ENCODE peak calls at places on chromosomes 16 and 17, in nine cellular contexts. W is Peyer's patch, S is H1, C is right lobe of liver, Q is IMR-90, L is transverse colon, H is lower leg skin, O is heart left ventricle, I is sigmoid colon. Y is an unnamed sample.
A peak's percentile ranks its signal among the peaks of the same experiment; 100 is the strongest.

GRCh38 chr16:47574091-47575054 is 113.2 kb downstream of the PHKB start:
- DNase-seq in Q (peak; percentile 49), L (no peak), W (no peak), S (no peak), C (no peak), O (no peak), I (no peak), H (no peak), Y (no peak)

GRCh38 chr17:79969906-79970305 is 65.8 kb downstream of the TBC1D16 start:
- DNase-seq in I (no peak), W (no peak), O (no peak), L (no peak), C (peak; percentile 11), H (no peak), S (no peak), Q (no peak), Y (no peak)

GRCh38 chr17:36697907-36698526 is 96.6 kb downstream of the MRM1 start:
- DNase-seq in S (no peak), W (no peak), Q (peak; percentile 8), L (no peak), I (no peak), C (no peak), O (no peak), H (no peak), Y (no peak)

GRCh38 chr17:9729034-9729650 is 62.2 kb downstream of the DHRS7C start:
- DNase-seq in O (no peak), W (no peak), C (no peak), H (no peak), S (no peak), Q (peak; percentile 45), L (no peak), I (no peak), Y (no peak)

GRCh38 chr16:85037050-85037410 is 9.4 kb downstream of the KIAA0513 start:
- DNase-seq in Q (peak; percentile 97), S (no peak), H (no peak), C (no peak), L (no peak), W (no peak), O (peak; percentile 12), I (peak; percentile 92), Y (no peak)

GRCh38 chr17:9788582-9788981 is 2.8 kb downstream of the DHRS7C start:
- DNase-seq in O (no peak), Q (no peak), H (no peak), C (no peak), S (no peak), I (no peak), L (no peak), W (no peak), Y (no peak)

GRCh38 chr16:7315813-7316212 is 16.8 kb upstream of the RBFOX1 start:
- DNase-seq in Q (no peak), W (no peak), H (no peak), L (no peak), O (no peak), C (no peak), I (no peak), S (no peak), Y (no peak)

GRCh38 chr16:17836868-17837602 is 366.3 kb upstream of the XYLT1 start:
- DNase-seq in C (no peak), Q (peak; percentile 98), I (no peak), L (no peak), H (peak; percentile 23), O (no peak), W (no peak), S (peak; percentile 57), Y (no peak)

GRCh38 chr16:2366660-2367309 is 26.3 kb upstream of the ABCA3 start:
- DNase-seq in H (no peak), W (no peak), I (no peak), O (no peak), S (no peak), L (no peak), C (no peak), Q (no peak), Y (no peak)
- H3K4me3 ChIP-seq in H (no peak overlapping the region), W (no peak overlapping the region), I (no peak overlapping the region), O (no peak overlapping the region), S (no peak overlapping the region), L (no peak overlapping the region), C (no peak overlapping the region), Q (no peak overlapping the region), Y (no peak overlapping the region)

GRCh38 chr17:39200957-39201510 is 951 bp downstream of the RPL19 start:
- DNase-seq in H (no peak), L (no peak), I (no peak), S (no peak), Q (no peak), W (no peak), O (no peak), C (no peak), Y (no peak)
- TF ChIP-seq POLR2A in H (no peak), L (no peak), I (no peak), S (peak; percentile 49), Q (no peak), W (no peak), O (no peak), C (no peak), Y (no peak)

DNA sequence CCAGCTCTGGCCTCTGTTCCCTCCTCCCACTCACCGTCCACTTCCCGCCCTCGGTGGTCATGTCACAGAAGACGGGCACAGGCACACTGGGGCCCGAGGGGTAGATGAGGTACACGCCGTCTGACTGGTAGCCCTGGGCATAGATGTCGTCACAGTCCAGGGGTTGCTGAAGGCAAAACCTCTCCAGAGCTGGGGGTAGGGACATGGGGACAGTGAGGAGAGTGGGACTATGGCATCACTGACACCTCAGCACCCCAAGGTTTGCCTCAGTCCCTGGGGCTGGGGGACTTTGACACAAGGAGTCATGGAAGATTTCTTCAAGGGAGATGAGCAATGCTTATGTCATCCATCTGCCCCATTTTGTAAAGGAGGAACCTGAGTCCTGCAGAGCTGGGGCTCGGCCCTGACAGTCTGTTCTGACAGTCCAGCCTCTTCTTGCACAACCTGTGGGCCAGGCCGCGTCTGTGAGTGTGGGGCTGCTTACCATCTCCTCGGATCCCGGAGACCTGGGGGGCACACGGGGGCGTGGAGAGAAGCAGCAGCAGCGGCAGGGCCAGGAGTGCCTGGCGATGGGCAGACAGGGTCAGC is 620 bp downstream of the MFAP4 start:
- DNase-seq in O (peak; percentile 73), S (no peak), Q (peak; percentile 92), W (no peak), L (peak; percentile 62), H (peak; percentile 74), C (no peak), I (peak; percentile 94), Y (no peak)
- H3K4me3 ChIP-seq in O (peak overlapping the region; percentile 58), S (no peak overlapping the region), Q (peak overlapping the region; percentile 57), W (peak overlapping the region; percentile 38), L (peak overlapping the region; percentile 4), H (no peak overlapping the region), C (no peak overlapping the region), I (peak overlapping the region; percentile 31), Y (peak overlapping the region; percentile 22)

GRCh38 chr17:67365762-67366192 is 600 bp downstream of the PSMD12 start:
- DNase-seq in L (no peak), W (no peak), H (no peak), O (no peak), C (no peak), I (no peak), Q (peak; percentile 78), S (no peak), Y (no peak)

GRCh38 chr17:67362173-67362572 is 4.2 kb downstream of the PSMD12 start:
- DNase-seq in L (no peak), O (no peak), S (no peak), Q (no peak), W (no peak), C (no peak), I (no peak), H (no peak), Y (no peak)

GRCh38 chr17:67360880-67361279 is 5.5 kb downstream of the PSMD12 start:
- DNase-seq in L (no peak), C (no peak), W (no peak), Q (no peak), O (no peak), S (no peak), H (no peak), I (no peak), Y (no peak)

GRCh38 chr17:67364847-67365761 is 1.3 kb downstream of the PSMD12 start:
- DNase-seq in S (peak; percentile 19), L (no peak), O (no peak), C (peak; percentile 84), W (no peak), I (no peak), Q (no peak), H (no peak), Y (no peak)

DNA sequence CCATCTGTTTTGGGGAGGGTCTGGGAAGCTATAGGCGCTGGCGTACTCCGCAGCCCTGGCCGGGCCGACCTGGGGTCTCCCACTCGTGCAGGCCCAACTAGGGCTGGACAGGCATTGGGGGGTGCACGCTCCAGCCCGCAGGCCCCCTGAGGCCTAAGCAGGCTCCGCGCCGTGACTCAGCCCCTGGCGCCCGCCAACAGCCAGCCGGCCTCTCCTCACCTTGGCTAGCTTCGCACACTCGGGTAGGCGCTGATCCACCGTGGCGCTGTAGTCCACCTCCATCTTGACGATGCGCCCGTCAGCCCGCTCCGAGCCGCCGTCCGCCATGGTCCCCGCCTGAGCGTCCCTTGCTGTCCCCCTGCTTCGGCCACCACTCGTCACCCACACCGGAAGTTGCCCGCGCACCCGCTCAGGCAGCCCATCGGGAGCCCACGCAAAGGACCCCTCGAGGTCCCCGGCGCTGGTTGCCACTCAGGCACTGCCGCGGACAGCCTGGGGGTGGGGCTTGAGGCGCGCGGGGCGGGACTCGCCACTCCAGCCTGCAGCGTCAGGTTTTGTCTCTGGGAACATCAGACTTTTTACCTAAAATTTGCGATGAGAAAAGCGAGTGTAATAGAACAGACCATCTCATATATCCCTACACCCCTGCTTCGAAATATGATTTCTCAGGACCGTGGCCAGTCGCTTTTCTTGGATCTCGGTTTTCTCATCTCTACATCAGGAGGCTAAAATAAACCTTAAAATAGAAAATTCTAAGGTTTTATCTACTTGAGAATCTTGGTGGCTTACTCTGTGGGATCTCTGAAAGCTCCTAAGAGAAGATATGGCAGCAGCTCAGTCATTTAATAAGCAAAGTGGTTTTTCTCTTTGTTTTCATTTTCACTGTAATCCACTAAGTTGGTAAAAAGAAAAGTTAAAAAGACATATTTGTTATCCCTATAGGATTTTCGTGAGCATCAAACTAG is at the start of gene PSMD12:
- DNase-seq in C (peak; percentile 97), O (peak; percentile 98), S (peak; percentile 97), I (peak; percentile 96), H (peak; percentile 89), W (peak; percentile 95), L (peak; percentile 95), Q (peak; percentile 88), Y (peak; percentile 71)
- TF ChIP-seq POLR2A in C (peak; percentile 91), O (peak; percentile 75), S (peak; percentile 93), I (peak; percentile 57), H (no peak), W (peak; percentile 61), L (peak; percentile 87), Q (peak; percentile 92), Y (peak; percentile 77)

Y was measured in esophagus squamous epithelium.